ENCODE peak calls at places on chromosome 19, in ten cellular contexts. Y is spleen, J is A549, D is fibroblast of villous mesenchyme, M is astrocyte of the spinal cord, H is aorta, N is suprapubic skin, U is cardiac muscle cell, K is fibroblast of mammary gland, T is WERI-Rb-1. R is an unnamed sample.

GRCh38 chr19:42440357-42441046 is 2.2 kb downstream of the CXCL17 start:
- DNase-seq in Y (peak), J (peak), D (peak), M (peak), H (peak), N (no peak), U (peak), K (peak), T (peak), R (peak)

GRCh38 chr19:33406521-33407139 is 33.1 kb downstream of the CEBPG start:
- DNase-seq in Y (peak), J (peak), D (peak), M (peak), H (peak), N (no peak), U (peak), K (peak), T (peak), R (peak)

GRCh38 chr19:2228157-2229030 is 7.7 kb downstream of the PLEKHJ1 start:
- DNase-seq in Y (no peak), J (no peak), D (no peak), M (no peak), H (no peak), N (no peak), U (no peak), K (no peak), T (no peak), R (no peak)

GRCh38 chr19:19306191-19306590 is 14.1 kb downstream of the SUGP1 start:
- DNase-seq in Y (no peak), J (no peak), D (no peak), M (no peak), H (no peak), N (no peak), U (no peak), K (no peak), T (no peak), R (no peak)

GRCh38 chr19:29837448-29837961 is 25.7 kb downstream of the CCNE1 start:
- DNase-seq in Y (no peak), J (no peak), D (no peak), M (no peak), H (no peak), N (peak), U (no peak), K (no peak), T (no peak), R (no peak)

GRCh38 chr19:3208317-3209207 is 15.9 kb upstream of the CELF5 start:
- DNase-seq in Y (no peak), J (no peak), D (no peak), M (no peak), H (no peak), N (no peak), U (no peak), K (no peak), T (no peak), R (no peak)

GRCh38 chr19:6233827-6234511 is 45.8 kb downstream of the MLLT1 start:
- DNase-seq in Y (peak), J (no peak), D (no peak), M (no peak), H (peak), N (no peak), U (no peak), K (peak), T (no peak), R (peak)

GRCh38 chr19:7461841-7462629 is 26.8 kb downstream of the PEX11G start:
- DNase-seq in Y (no peak), J (no peak), D (no peak), M (no peak), H (no peak), N (no peak), U (no peak), K (no peak), T (no peak), R (no peak)

GRCh38 chr19:54104998-54105715 is 2.5 kb downstream of the NDUFA3 start:
- DNase-seq in Y (peak), J (no peak), D (no peak), M (no peak), H (peak), N (peak), U (no peak), K (peak), T (no peak), R (no peak)

GRCh38 chr19:14155371-14155770 is 19.0 kb upstream of the ASF1B start:
- DNase-seq in Y (no peak), J (no peak), D (no peak), M (no peak), H (no peak), N (no peak), U (no peak), K (no peak), T (no peak), R (no peak)

GRCh38 chr19:50894478-50895356 is 16.5 kb downstream of the KLK4 start:
- DNase-seq in Y (no peak), J (no peak), D (no peak), M (no peak), H (no peak), N (no peak), U (no peak), K (no peak), T (no peak), R (no peak)

GRCh38 chr19:43474986-43475705 is 9.7 kb upstream of the LYPD3 start:
- DNase-seq in Y (peak), J (peak), D (peak), M (peak), H (peak), N (peak), U (peak), K (peak), T (no peak), R (peak)

GRCh38 chr19:30169196-30169900 is 202.8 kb upstream of the ZNF536 start:
- DNase-seq in Y (no peak), J (no peak), D (no peak), M (no peak), H (no peak), N (no peak), U (no peak), K (no peak), T (no peak), R (no peak)

GRCh38 chr19:50838239-50838638 is 4.9 kb upstream of the KLK15 start:
- DNase-seq in Y (no peak), J (peak), D (no peak), M (no peak), H (no peak), N (no peak), U (no peak), K (no peak), T (no peak), R (no peak)

GRCh38 chr19:28026636-28027035 is 1186.3 kb downstream of the UQCRFS1 start:
- DNase-seq in Y (no peak), J (no peak), D (no peak), M (no peak), H (no peak), N (no peak), U (no peak), K (no peak), T (no peak), R (no peak)

GRCh38 chr19:46221152-46221551 is 8.4 kb upstream of the IGFL1 start:
- DNase-seq in Y (no peak), J (no peak), D (no peak), M (no peak), H (no peak), N (no peak), U (no peak), K (no peak), T (no peak), R (no peak)

GRCh38 chr19:29965529-29965928 is 23.5 kb downstream of the URI1 start:
- DNase-seq in Y (no peak), J (no peak), D (no peak), M (peak), H (no peak), N (no peak), U (no peak), K (peak), T (no peak), R (no peak)

GRCh38 chr19:46821512-46822359 is 28.9 kb downstream of the AP2S1 start:
- DNase-seq in Y (peak), J (no peak), D (no peak), M (no peak), H (no peak), N (no peak), U (no peak), K (no peak), T (peak), R (no peak)

GRCh38 chr19:6041991-6042421 is 64.1 kb upstream of the RANBP3 start:
- DNase-seq in Y (no peak), J (no peak), D (no peak), M (no peak), H (no peak), N (no peak), U (no peak), K (no peak), T (no peak), R (no peak)

GRCh38 chr19:49502866-49503581 is 6.8 kb downstream of the RPS11 start:
- DNase-seq in Y (no peak), J (peak), D (peak), M (peak), H (no peak), N (no peak), U (peak), K (peak), T (peak), R (peak)

GRCh38 chr19:41860419-41861097 is 503 bp downstream of the RPS19 start:
- DNase-seq in Y (no peak), J (no peak), D (peak), M (no peak), H (no peak), N (no peak), U (no peak), K (peak), T (no peak), R (peak)

GRCh38 chr19:48481191-48481500 is 12.0 kb downstream of the CYTH2 start:
- DNase-seq in Y (no peak), J (no peak), D (no peak), M (no peak), H (no peak), N (no peak), U (no peak), K (peak), T (no peak), R (peak)
- H3K4me3 ChIP-seq in Y (peak), J (no peak), D (no peak), M (peak), H (peak), N (peak), U (no peak), K (peak), T (no peak), R (no peak)

GRCh38 chr19:11580665-11581418 is 3.4 kb upstream of the ACP5 start:
- DNase-seq in Y (no peak), J (no peak), D (no peak), M (no peak), H (no peak), N (no peak), U (no peak), K (no peak), T (no peak), R (no peak)

GRCh38 chr19:11578342-11579142 is 1.1 kb upstream of the ACP5 start:
- DNase-seq in Y (peak), J (no peak), D (peak), M (no peak), H (no peak), N (no peak), U (peak), K (no peak), T (peak), R (no peak)

GRCh38 chr19:11577451-11578341 is at the start of gene ACP5:
- DNase-seq in Y (peak), J (no peak), D (peak), M (no peak), H (no peak), N (no peak), U (no peak), K (peak), T (peak), R (peak)

GRCh38 chr19:11576186-11576585 is 1.3 kb downstream of the ACP5 start:
- DNase-seq in Y (peak), J (no peak), D (no peak), M (no peak), H (no peak), N (no peak), U (no peak), K (no peak), T (no peak), R (no peak)

GRCh38 chr19:11581740-11582139 is 4.3 kb upstream of the ACP5 start:
- DNase-seq in Y (peak), J (no peak), D (peak), M (no peak), H (no peak), N (no peak), U (no peak), K (peak), T (no peak), R (peak)
- H3K4me3 ChIP-seq in Y (no peak), J (no peak), D (no peak), M (no peak), H (no peak), N (no peak), U (no peak), K (no peak), T (no peak), R (no peak)

DNA sequence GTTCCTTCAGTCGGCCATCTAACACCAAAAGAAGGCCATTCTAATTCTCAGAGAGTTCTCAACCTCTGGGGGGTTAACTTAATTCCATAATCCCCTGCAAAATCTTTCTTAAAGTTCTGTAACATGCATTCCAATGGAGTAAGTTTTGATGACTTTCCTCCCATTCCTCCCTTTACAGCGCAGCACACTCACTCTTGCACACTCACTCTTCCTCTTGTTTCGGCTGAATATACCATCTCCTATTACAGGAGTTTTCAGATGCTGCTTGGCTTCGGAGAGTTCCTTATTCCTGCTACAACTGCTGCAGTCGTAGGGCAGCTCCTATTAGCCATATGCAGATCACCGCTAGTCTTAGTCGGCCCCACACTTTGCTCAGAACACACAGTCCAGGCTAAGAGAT is 53.6 kb downstream of the OR10H4 start:
- DNase-seq in Y (no peak), J (no peak), D (no peak), M (no peak), H (no peak), N (no peak), U (no peak), K (peak), T (no peak), R (no peak)
- H3K4me3 ChIP-seq in Y (no peak), J (no peak), D (peak), M (no peak), H (peak), N (peak), U (no peak), K (peak), T (no peak), R (peak)

GRCh38 chr19:37718357-37718756 is 1.2 kb downstream of the ZNF607 start:
- DNase-seq in Y (no peak), J (no peak), D (no peak), M (no peak), H (no peak), N (no peak), U (peak), K (no peak), T (no peak), R (no peak)
- H3K4me3 ChIP-seq in Y (peak), J (peak), D (peak), M (peak), H (peak), N (peak), U (peak), K (peak), T (peak), R (peak)

DNA sequence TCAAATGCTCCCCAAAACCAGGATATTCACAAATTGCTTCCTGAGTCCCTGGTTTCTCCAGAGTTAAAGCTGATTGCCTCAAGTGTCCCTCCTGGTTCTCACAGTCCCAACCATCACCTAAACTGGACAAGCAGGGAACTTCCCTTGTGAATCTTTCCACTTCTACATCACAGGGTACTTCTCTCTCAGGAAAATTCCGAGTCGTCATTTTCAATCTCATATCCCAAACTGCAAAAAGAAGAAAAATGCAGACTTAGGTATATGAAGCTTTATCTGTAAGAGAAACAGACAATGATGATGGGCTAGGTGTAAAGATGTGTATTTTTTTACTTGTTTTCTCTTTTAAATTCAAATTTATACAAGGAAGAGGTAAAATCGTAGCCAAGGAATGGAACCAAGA is 21.3 kb downstream of the ZNF329 start:
- DNase-seq in Y (no peak), J (no peak), D (no peak), M (no peak), H (no peak), N (no peak), U (no peak), K (no peak), T (no peak), R (no peak)
- H3K4me3 ChIP-seq in Y (no peak), J (no peak), D (no peak), M (no peak), H (no peak), N (no peak), U (no peak), K (no peak), T (no peak), R (no peak)

GRCh38 chr19:17766543-17767131 is 15.4 kb downstream of the FCHO1 start:
- DNase-seq in Y (peak), J (peak), D (peak), M (peak), H (peak), N (peak), U (peak), K (peak), T (peak), R (peak)
- H3K4me3 ChIP-seq in Y (no peak), J (peak), D (peak), M (no peak), H (no peak), N (no peak), U (no peak), K (no peak), T (peak), R (peak)

GRCh38 chr19:12884627-12884925 is 2.4 kb downstream of the KLF1 start:
- DNase-seq in Y (no peak), J (no peak), D (no peak), M (no peak), H (no peak), N (no peak), U (no peak), K (no peak), T (no peak), R (no peak)

GRCh38 chr19:12884202-12884601 is 2.8 kb downstream of the KLF1 start:
- DNase-seq in Y (no peak), J (no peak), D (no peak), M (no peak), H (no peak), N (no peak), U (no peak), K (no peak), T (no peak), R (no peak)

GRCh38 chr19:12884926-12885748 is 1.9 kb downstream of the KLF1 start:
- DNase-seq in Y (peak), J (peak), D (peak), M (peak), H (peak), N (no peak), U (peak), K (peak), T (peak), R (peak)

GRCh38 chr19:12886943-12887747 is at the start of gene KLF1:
- DNase-seq in Y (no peak), J (no peak), D (no peak), M (no peak), H (no peak), N (no peak), U (no peak), K (no peak), T (no peak), R (no peak)

GRCh38 chr19:12885749-12886706 is 973 bp downstream of the KLF1 start:
- DNase-seq in Y (no peak), J (no peak), D (no peak), M (no peak), H (no peak), N (no peak), U (no peak), K (no peak), T (no peak), R (peak)
- H3K4me3 ChIP-seq in Y (peak), J (peak), D (peak), M (no peak), H (no peak), N (peak), U (peak), K (no peak), T (peak), R (peak)

GRCh38 chr19:10226376-10227214 is 4.5 kb downstream of the S1PR2 start:
- DNase-seq in Y (no peak), J (no peak), D (peak), M (peak), H (peak), N (peak), U (no peak), K (peak), T (no peak), R (peak)
- H3K4me3 ChIP-seq in Y (no peak), J (no peak), D (peak), M (no peak), H (no peak), N (peak), U (no peak), K (peak), T (no peak), R (peak)